ENCODE peak calls at places on chromosomes 6 and 20, in eight cellular contexts. O, J, L, C, Z, V, H and W are unnamed samples.

GRCh38 chr6:5125152-5126006 is 40.2 kb downstream of the PPP1R3G start:
- DNase-seq in O (no peak), J (no peak), L (no peak), C (no peak), Z (no peak), V (no peak), H (no peak), W (no peak)

GRCh38 chr6:168415993-168416530 is 24.9 kb upstream of the SMOC2 start:
- DNase-seq in O (no peak), J (no peak), L (no peak), C (no peak), Z (no peak), V (no peak), H (no peak), W (no peak)

GRCh38 chr6:130981409-130981808 is 81.6 kb downstream of the EPB41L2 start:
- DNase-seq in O (no peak), J (no peak), L (no peak), C (no peak), Z (no peak), V (no peak), H (no peak), W (no peak)

GRCh38 chr6:26372308-26373144 is 7.5 kb downstream of the BTN3A2 start:
- DNase-seq in O (no peak), J (no peak), L (no peak), C (no peak), Z (no peak), V (no peak), H (no peak), W (no peak)

GRCh38 chr6:115545410-115545986 is 515.2 kb downstream of the FRK start:
- DNase-seq in O (peak), J (no peak), L (no peak), C (no peak), Z (no peak), V (no peak), H (no peak), W (no peak)

GRCh38 chr6:28135393-28135792 is 6.3 kb upstream of the ZKSCAN8 start:
- DNase-seq in O (no peak), J (no peak), L (no peak), C (peak), Z (no peak), V (no peak), H (no peak), W (no peak)

GRCh38 chr6:168093071-168093505 is 14.1 kb upstream of the FRMD1 start:
- DNase-seq in O (no peak), J (no peak), L (no peak), C (no peak), Z (no peak), V (no peak), H (no peak), W (no peak)

GRCh38 chr20:34344256-34344637 is 18.8 kb upstream of the ITCH start:
- DNase-seq in O (no peak), J (no peak), L (no peak), C (no peak), Z (no peak), V (no peak), H (no peak), W (no peak)

GRCh38 chr20:22523499-22524392 is 60.6 kb downstream of the FOXA2 start:
- DNase-seq in O (no peak), J (no peak), L (no peak), C (no peak), Z (no peak), V (no peak), H (no peak), W (no peak)

GRCh38 chr6:150592377-150592995 is 7.2 kb upstream of the PLEKHG1 start:
- DNase-seq in O (no peak), J (no peak), L (no peak), C (no peak), Z (no peak), V (no peak), H (no peak), W (no peak)

GRCh38 chr6:126614642-126615504 is 275.0 kb downstream of the CENPW start:
- DNase-seq in O (no peak), J (no peak), L (no peak), C (no peak), Z (no peak), V (no peak), H (no peak), W (no peak)

GRCh38 chr6:106519460-106520394 is 109.6 kb downstream of the RTN4IP1 start:
- DNase-seq in O (peak), J (no peak), L (peak), C (peak), Z (peak), V (no peak), H (peak), W (peak)

GRCh38 chr6:145148392-145149175 is 586.7 kb downstream of the EPM2A start:
- DNase-seq in O (peak), J (no peak), L (no peak), C (peak), Z (no peak), V (no peak), H (peak), W (peak)

GRCh38 chr6:108904731-108905130 is 56.5 kb downstream of the ARMC2 start:
- DNase-seq in O (no peak), J (no peak), L (no peak), C (no peak), Z (no peak), V (no peak), H (no peak), W (no peak)

GRCh38 chr6:130432838-130433237 is 67.0 kb downstream of the TMEM200A start:
- DNase-seq in O (no peak), J (no peak), L (no peak), C (peak), Z (no peak), V (no peak), H (no peak), W (no peak)

GRCh38 chr20:32539063-32539816 is 45.9 kb downstream of the NOL4L start:
- DNase-seq in O (no peak), J (peak), L (no peak), C (no peak), Z (no peak), V (no peak), H (no peak), W (no peak)